ENCODE peak calls at places on chromosomes 7 and 10, in ten cellular contexts. One of them, this sample, is unnamed. For H3K4me1, the result is how much of the 10 kb centered on the place peaks cover.

GRCh38 chr7:136549756-136550155 is 318.7 kb upstream of the CHRM2 start:
- DNase-seq in mucosa of descending colon: no peak
- DNase-seq in Panc1: no peak
- DNase-seq in A549: no peak
- DNase-seq in HepG2: no peak
- DNase-seq in PC-3: no peak
- DNase-seq in uterus: no peak
- DNase-seq in left ventricle myocardium inferior: no peak
- DNase-seq in heart right ventricle: no peak
- DNase-seq in MM.1S: no peak
- DNase-seq in this sample: no peak

GRCh38 chr10:84118395-84119006 is 20.8 kb upstream of the GHITM start:
- DNase-seq in mucosa of descending colon: no peak
- DNase-seq in Panc1: no peak
- DNase-seq in A549: no peak
- DNase-seq in HepG2: no peak
- DNase-seq in PC-3: peak
- DNase-seq in uterus: no peak
- DNase-seq in left ventricle myocardium inferior: no peak
- DNase-seq in heart right ventricle: no peak
- DNase-seq in MM.1S: no peak
- DNase-seq in this sample: no peak

GRCh38 chr10:103733002-103733419 is 122.4 kb downstream of the SH3PXD2A start:
- DNase-seq in mucosa of descending colon: no peak
- DNase-seq in Panc1: no peak
- DNase-seq in A549: no peak
- DNase-seq in HepG2: no peak
- DNase-seq in PC-3: no peak
- DNase-seq in uterus: no peak
- DNase-seq in left ventricle myocardium inferior: no peak
- DNase-seq in heart right ventricle: no peak
- DNase-seq in MM.1S: no peak
- DNase-seq in this sample: peak

GRCh38 chr7:44969701-44970494 is 8.9 kb downstream of the MYO1G start:
- DNase-seq in mucosa of descending colon: no peak
- DNase-seq in Panc1: no peak
- DNase-seq in A549: no peak
- DNase-seq in HepG2: no peak
- DNase-seq in PC-3: no peak
- DNase-seq in uterus: no peak
- DNase-seq in left ventricle myocardium inferior: no peak
- DNase-seq in heart right ventricle: no peak
- DNase-seq in MM.1S: no peak
- DNase-seq in this sample: peak

GRCh38 chr7:30921540-30921930 is 9.9 kb downstream of the AQP1 start:
- DNase-seq in mucosa of descending colon: peak
- DNase-seq in Panc1: no peak
- DNase-seq in A549: no peak
- DNase-seq in HepG2: no peak
- DNase-seq in PC-3: no peak
- DNase-seq in uterus: no peak
- DNase-seq in left ventricle myocardium inferior: peak
- DNase-seq in heart right ventricle: no peak
- DNase-seq in MM.1S: no peak
- DNase-seq in this sample: peak

GRCh38 chr7:75878312-75878768 is 494 bp upstream of the RHBDD2 start:
- DNase-seq in mucosa of descending colon: no peak
- DNase-seq in Panc1: no peak
- DNase-seq in A549: no peak
- DNase-seq in HepG2: no peak
- DNase-seq in PC-3: no peak
- DNase-seq in uterus: no peak
- DNase-seq in left ventricle myocardium inferior: no peak
- DNase-seq in heart right ventricle: no peak
- DNase-seq in MM.1S: no peak
- DNase-seq in this sample: peak

GRCh38 chr7:50206521-50207250 is 97.8 kb upstream of the IKZF1 start:
- DNase-seq in mucosa of descending colon: peak
- DNase-seq in Panc1: no peak
- DNase-seq in A549: no peak
- DNase-seq in HepG2: peak
- DNase-seq in PC-3: no peak
- DNase-seq in uterus: no peak
- DNase-seq in left ventricle myocardium inferior: no peak
- DNase-seq in heart right ventricle: no peak
- DNase-seq in MM.1S: no peak
- DNase-seq in this sample: no peak

GRCh38 chr10:43229208-43230061 is 37.4 kb downstream of the RASGEF1A start:
- DNase-seq in mucosa of descending colon: peak
- DNase-seq in Panc1: no peak
- DNase-seq in A549: peak
- DNase-seq in HepG2: no peak
- DNase-seq in PC-3: no peak
- DNase-seq in uterus: peak
- DNase-seq in left ventricle myocardium inferior: peak
- DNase-seq in heart right ventricle: no peak
- DNase-seq in MM.1S: no peak
- DNase-seq in this sample: peak

GRCh38 chr10:5447611-5448071 is 35.3 kb downstream of the NET1 start:
- DNase-seq in mucosa of descending colon: no peak
- DNase-seq in Panc1: no peak
- DNase-seq in A549: no peak
- DNase-seq in HepG2: no peak
- DNase-seq in PC-3: no peak
- DNase-seq in uterus: no peak
- DNase-seq in left ventricle myocardium inferior: no peak
- DNase-seq in heart right ventricle: no peak
- DNase-seq in MM.1S: peak
- DNase-seq in this sample: no peak

GRCh38 chr7:157973971-157974677 is 613.5 kb downstream of the PTPRN2 start:
- DNase-seq in mucosa of descending colon: no peak
- DNase-seq in Panc1: no peak
- DNase-seq in A549: no peak
- DNase-seq in HepG2: no peak
- DNase-seq in PC-3: no peak
- DNase-seq in uterus: no peak
- DNase-seq in left ventricle myocardium inferior: no peak
- DNase-seq in heart right ventricle: no peak
- DNase-seq in MM.1S: no peak
- DNase-seq in this sample: no peak

GRCh38 chr10:91745086-91745831 is 53.0 kb upstream of the TNKS2 start:
- DNase-seq in mucosa of descending colon: peak
- DNase-seq in Panc1: peak
- DNase-seq in A549: peak
- DNase-seq in HepG2: peak
- DNase-seq in PC-3: peak
- DNase-seq in uterus: no peak
- DNase-seq in left ventricle myocardium inferior: no peak
- DNase-seq in heart right ventricle: no peak
- DNase-seq in MM.1S: peak
- DNase-seq in this sample: no peak

GRCh38 chr7:120989571-120990220 is 1.2 kb downstream of the CPED1 start:
- DNase-seq in mucosa of descending colon: no peak
- DNase-seq in Panc1: no peak
- DNase-seq in A549: no peak
- DNase-seq in HepG2: no peak
- DNase-seq in PC-3: no peak
- DNase-seq in uterus: peak
- DNase-seq in left ventricle myocardium inferior: peak
- DNase-seq in heart right ventricle: peak
- DNase-seq in MM.1S: peak
- DNase-seq in this sample: peak

GRCh38 chr10:118583611-118584010 is 11.8 kb downstream of the PRLHR start:
- DNase-seq in mucosa of descending colon: no peak
- DNase-seq in Panc1: no peak
- DNase-seq in A549: no peak
- DNase-seq in HepG2: no peak
- DNase-seq in PC-3: no peak
- DNase-seq in uterus: no peak
- DNase-seq in left ventricle myocardium inferior: no peak
- DNase-seq in heart right ventricle: no peak
- DNase-seq in MM.1S: no peak
- DNase-seq in this sample: no peak

GRCh38 chr7:147298611-147299043 is 1182.0 kb downstream of the CNTNAP2 start:
- DNase-seq in mucosa of descending colon: no peak
- DNase-seq in Panc1: no peak
- DNase-seq in A549: no peak
- DNase-seq in HepG2: no peak
- DNase-seq in PC-3: peak
- DNase-seq in uterus: no peak
- DNase-seq in left ventricle myocardium inferior: no peak
- DNase-seq in heart right ventricle: no peak
- DNase-seq in MM.1S: no peak
- DNase-seq in this sample: no peak

DNA sequence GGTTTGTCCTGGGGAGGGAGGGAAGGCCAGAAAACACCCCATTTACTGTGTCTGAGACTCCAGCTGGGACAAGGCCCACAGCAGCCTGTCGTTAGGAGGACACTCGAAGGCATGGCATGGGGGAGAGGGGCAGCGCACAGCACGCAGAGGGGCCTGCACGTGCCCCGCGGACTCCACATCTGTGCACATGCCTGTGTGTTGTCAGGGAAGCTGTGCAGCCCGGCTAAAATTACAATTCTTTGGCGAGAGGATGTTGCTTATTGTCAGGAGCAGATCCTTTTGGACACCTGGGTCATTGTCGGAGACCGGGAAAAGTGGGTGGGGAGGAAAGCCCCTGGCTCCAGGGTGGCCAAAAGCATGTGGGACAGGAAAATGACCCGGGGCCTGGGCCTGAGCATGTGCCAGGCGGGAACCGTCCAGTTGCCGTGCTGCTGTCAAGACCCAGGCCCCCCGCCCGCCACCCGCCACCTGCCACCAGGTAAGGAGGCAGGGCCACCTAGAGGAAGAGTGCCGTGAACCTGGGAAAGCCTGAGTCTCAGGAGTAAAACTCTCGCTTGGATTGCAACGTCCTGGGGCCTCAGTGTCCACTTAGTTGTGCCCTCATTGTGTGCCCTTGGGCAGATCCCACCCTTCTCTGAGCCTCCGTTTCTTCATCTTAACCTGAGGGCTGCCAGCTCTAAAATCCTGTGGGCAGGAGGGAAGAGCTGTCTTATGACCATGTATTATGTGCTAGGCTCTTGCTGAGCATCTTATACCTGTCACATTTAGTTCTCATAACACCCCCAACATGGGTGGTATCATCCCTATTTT is 7.2 kb downstream of the VSIR start:
- DNase-seq in mucosa of descending colon: peak
- DNase-seq in Panc1: no peak
- DNase-seq in A549: no peak
- DNase-seq in HepG2: no peak
- DNase-seq in PC-3: no peak
- DNase-seq in uterus: no peak
- DNase-seq in left ventricle myocardium inferior: no peak
- DNase-seq in heart right ventricle: no peak
- DNase-seq in MM.1S: no peak
- DNase-seq in this sample: no peak
- H3K4me1 ChIP-seq in mucosa of descending colon: half or more
- H3K4me1 ChIP-seq in Panc1: half or more
- H3K4me1 ChIP-seq in A549: half or more
- H3K4me1 ChIP-seq in HepG2: under half
- H3K4me1 ChIP-seq in PC-3: under half
- H3K4me1 ChIP-seq in uterus: half or more
- H3K4me1 ChIP-seq in left ventricle myocardium inferior: half or more
- H3K4me1 ChIP-seq in heart right ventricle: half or more
- H3K4me1 ChIP-seq in MM.1S: under half
- H3K4me1 ChIP-seq in this sample: under half

DNA sequence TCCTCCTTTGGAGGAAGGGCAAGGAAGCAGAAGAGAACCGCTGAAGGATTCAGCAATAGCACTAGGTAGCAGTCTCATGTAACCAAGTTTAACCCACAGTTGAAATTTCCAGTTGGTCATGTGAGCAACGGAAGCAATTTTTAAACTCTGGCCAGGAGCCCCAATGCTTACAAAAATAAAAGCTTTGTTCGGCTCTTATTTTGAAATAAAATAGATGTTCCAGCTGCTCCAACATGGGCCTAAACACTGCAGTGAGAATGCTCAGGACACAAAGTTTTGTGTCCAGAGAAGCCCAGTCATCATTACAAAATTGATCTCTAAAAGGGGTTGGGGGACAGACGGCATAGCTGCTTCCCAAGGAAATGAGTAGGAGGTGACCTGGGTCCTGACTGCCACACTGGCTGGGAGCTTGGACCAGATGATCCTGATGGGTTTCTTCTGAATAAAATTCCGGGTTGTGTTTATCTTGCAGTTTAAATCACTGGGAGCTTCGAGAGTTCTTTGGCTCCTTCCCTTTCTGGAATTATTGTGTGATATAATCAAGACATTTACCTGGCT is 452 bp upstream of the TMEM140 start:
- DNase-seq in mucosa of descending colon: no peak
- DNase-seq in Panc1: peak
- DNase-seq in A549: no peak
- DNase-seq in HepG2: no peak
- DNase-seq in PC-3: no peak
- DNase-seq in uterus: no peak
- DNase-seq in left ventricle myocardium inferior: no peak
- DNase-seq in heart right ventricle: peak
- DNase-seq in MM.1S: peak
- DNase-seq in this sample: no peak
- H3K4me1 ChIP-seq in mucosa of descending colon: under half
- H3K4me1 ChIP-seq in Panc1: under half
- H3K4me1 ChIP-seq in A549: under half
- H3K4me1 ChIP-seq in HepG2: half or more
- H3K4me1 ChIP-seq in PC-3: under half
- H3K4me1 ChIP-seq in uterus: under half
- H3K4me1 ChIP-seq in left ventricle myocardium inferior: half or more
- H3K4me1 ChIP-seq in heart right ventricle: half or more
- H3K4me1 ChIP-seq in MM.1S: under half
- H3K4me1 ChIP-seq in this sample: under half

DNA sequence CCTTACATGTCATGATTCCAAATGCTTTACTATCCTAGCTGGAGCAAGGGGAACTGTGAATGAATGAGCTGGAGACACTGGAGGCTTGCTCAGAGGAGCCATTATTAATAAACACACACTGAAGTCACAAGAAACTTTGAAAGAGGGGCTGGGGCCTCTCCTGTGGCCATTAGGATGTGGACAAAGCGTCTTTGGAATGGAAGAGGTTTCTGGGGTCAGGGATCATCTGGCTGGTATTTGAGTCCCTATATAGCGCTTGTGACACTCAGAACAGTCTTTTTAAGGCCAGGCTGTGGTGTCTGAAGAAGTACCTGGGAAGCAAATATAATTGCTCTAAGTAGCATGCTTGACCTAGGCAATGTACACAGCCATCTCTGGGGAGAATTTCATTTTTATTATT is 193.0 kb downstream of the JCAD start:
- DNase-seq in mucosa of descending colon: no peak
- DNase-seq in Panc1: no peak
- DNase-seq in A549: no peak
- DNase-seq in HepG2: no peak
- DNase-seq in PC-3: no peak
- DNase-seq in uterus: no peak
- DNase-seq in left ventricle myocardium inferior: no peak
- DNase-seq in heart right ventricle: no peak
- DNase-seq in MM.1S: no peak
- DNase-seq in this sample: no peak
- H3K4me1 ChIP-seq in mucosa of descending colon: under half
- H3K4me1 ChIP-seq in Panc1: under half
- H3K4me1 ChIP-seq in A549: under half
- H3K4me1 ChIP-seq in HepG2: under half
- H3K4me1 ChIP-seq in PC-3: under half
- H3K4me1 ChIP-seq in uterus: under half
- H3K4me1 ChIP-seq in left ventricle myocardium inferior: under half
- H3K4me1 ChIP-seq in heart right ventricle: under half
- H3K4me1 ChIP-seq in MM.1S: under half
- H3K4me1 ChIP-seq in this sample: under half

GRCh38 chr7:100369105-100369504 is 4.2 kb upstream of the PILRA start:
- DNase-seq in mucosa of descending colon: peak
- DNase-seq in Panc1: no peak
- DNase-seq in A549: no peak
- DNase-seq in HepG2: no peak
- DNase-seq in PC-3: no peak
- DNase-seq in uterus: no peak
- DNase-seq in left ventricle myocardium inferior: peak
- DNase-seq in heart right ventricle: peak
- DNase-seq in MM.1S: peak
- DNase-seq in this sample: no peak
- H3K4me1 ChIP-seq in mucosa of descending colon: under half
- H3K4me1 ChIP-seq in Panc1: under half
- H3K4me1 ChIP-seq in A549: under half
- H3K4me1 ChIP-seq in HepG2: under half
- H3K4me1 ChIP-seq in PC-3: under half
- H3K4me1 ChIP-seq in uterus: under half
- H3K4me1 ChIP-seq in left ventricle myocardium inferior: under half
- H3K4me1 ChIP-seq in heart right ventricle: half or more
- H3K4me1 ChIP-seq in MM.1S: under half
- H3K4me1 ChIP-seq in this sample: under half